ENCODE peak calls at places on chromosomes 16 and 17, in ten cellular contexts. One of them, this sample, is unnamed.

GRCh38 chr17:27158390-27158789 is 135.5 kb upstream of the WSB1 start:
- DNase-seq in CD8-positive, alpha-beta T cell: no peak
- DNase-seq in mucosa of gallbladder: no peak
- DNase-seq in GM13976: peak
- DNase-seq in stimulated activated CD8-positive, alpha-beta memory T cell treated with anti-CD3 and anti-CD28 coated beads, Interleukin-7, amount 100 ng/mL, for 1 hour: no peak
- DNase-seq in GM19239: no peak
- DNase-seq in hippocampal formation: no peak
- DNase-seq in body of pancreas: no peak
- DNase-seq in ACHN: no peak
- DNase-seq in foreskin fibroblast: no peak
- DNase-seq in this sample: peak

GRCh38 chr16:58461056-58461455 is 38.9 kb upstream of the NDRG4 start:
- DNase-seq in GM13976: no peak
- DNase-seq in hippocampal formation: no peak
- DNase-seq in GM19239: no peak
- DNase-seq in stimulated activated CD8-positive, alpha-beta memory T cell treated with anti-CD3 and anti-CD28 coated beads, Interleukin-7, amount 100 ng/mL, for 1 hour: no peak
- DNase-seq in mucosa of gallbladder: no peak
- DNase-seq in CD8-positive, alpha-beta T cell: no peak
- DNase-seq in foreskin fibroblast: no peak
- DNase-seq in ACHN: no peak
- DNase-seq in body of pancreas: no peak
- DNase-seq in this sample: no peak

GRCh38 chr17:40019140-40019991 is 4.1 kb downstream of the CSF3 start:
- DNase-seq in foreskin fibroblast: peak
- DNase-seq in body of pancreas: no peak
- DNase-seq in stimulated activated CD8-positive, alpha-beta memory T cell treated with anti-CD3 and anti-CD28 coated beads, Interleukin-7, amount 100 ng/mL, for 1 hour: no peak
- DNase-seq in hippocampal formation: no peak
- DNase-seq in GM13976: no peak
- DNase-seq in GM19239: no peak
- DNase-seq in mucosa of gallbladder: no peak
- DNase-seq in ACHN: no peak
- DNase-seq in CD8-positive, alpha-beta T cell: no peak
- DNase-seq in this sample: no peak

GRCh38 chr16:77780378-77780837 is 8.0 kb upstream of the VAT1L start:
- DNase-seq in stimulated activated CD8-positive, alpha-beta memory T cell treated with anti-CD3 and anti-CD28 coated beads, Interleukin-7, amount 100 ng/mL, for 1 hour: no peak
- DNase-seq in body of pancreas: no peak
- DNase-seq in mucosa of gallbladder: no peak
- DNase-seq in GM13976: no peak
- DNase-seq in hippocampal formation: no peak
- DNase-seq in foreskin fibroblast: peak
- DNase-seq in GM19239: no peak
- DNase-seq in ACHN: peak
- DNase-seq in CD8-positive, alpha-beta T cell: no peak
- DNase-seq in this sample: no peak

GRCh38 chr17:34012709-34013375 is 242.2 kb upstream of the CCL2 start:
- DNase-seq in hippocampal formation: no peak
- DNase-seq in foreskin fibroblast: no peak
- DNase-seq in GM19239: no peak
- DNase-seq in mucosa of gallbladder: no peak
- DNase-seq in stimulated activated CD8-positive, alpha-beta memory T cell treated with anti-CD3 and anti-CD28 coated beads, Interleukin-7, amount 100 ng/mL, for 1 hour: no peak
- DNase-seq in body of pancreas: no peak
- DNase-seq in ACHN: no peak
- DNase-seq in GM13976: no peak
- DNase-seq in CD8-positive, alpha-beta T cell: no peak
- DNase-seq in this sample: no peak

GRCh38 chr17:40242774-40243173 is 23.7 kb downstream of the WIPF2 start:
- DNase-seq in ACHN: no peak
- DNase-seq in body of pancreas: no peak
- DNase-seq in CD8-positive, alpha-beta T cell: no peak
- DNase-seq in mucosa of gallbladder: no peak
- DNase-seq in GM13976: no peak
- DNase-seq in stimulated activated CD8-positive, alpha-beta memory T cell treated with anti-CD3 and anti-CD28 coated beads, Interleukin-7, amount 100 ng/mL, for 1 hour: no peak
- DNase-seq in GM19239: no peak
- DNase-seq in hippocampal formation: no peak
- DNase-seq in foreskin fibroblast: no peak
- DNase-seq in this sample: no peak

GRCh38 chr16:64858076-64858475 is 263.8 kb downstream of the CDH11 start:
- DNase-seq in GM19239: no peak
- DNase-seq in stimulated activated CD8-positive, alpha-beta memory T cell treated with anti-CD3 and anti-CD28 coated beads, Interleukin-7, amount 100 ng/mL, for 1 hour: no peak
- DNase-seq in CD8-positive, alpha-beta T cell: no peak
- DNase-seq in hippocampal formation: no peak
- DNase-seq in foreskin fibroblast: peak
- DNase-seq in mucosa of gallbladder: no peak
- DNase-seq in GM13976: no peak
- DNase-seq in body of pancreas: no peak
- DNase-seq in ACHN: no peak
- DNase-seq in this sample: no peak

GRCh38 chr16:49128740-49129139 is 152.9 kb downstream of the CBLN1 start:
- DNase-seq in GM19239: no peak
- DNase-seq in mucosa of gallbladder: no peak
- DNase-seq in GM13976: no peak
- DNase-seq in hippocampal formation: no peak
- DNase-seq in body of pancreas: no peak
- DNase-seq in ACHN: no peak
- DNase-seq in stimulated activated CD8-positive, alpha-beta memory T cell treated with anti-CD3 and anti-CD28 coated beads, Interleukin-7, amount 100 ng/mL, for 1 hour: no peak
- DNase-seq in CD8-positive, alpha-beta T cell: no peak
- DNase-seq in foreskin fibroblast: no peak
- DNase-seq in this sample: no peak

GRCh38 chr17:68576811-68577551 is 24.2 kb downstream of the FAM20A start:
- DNase-seq in stimulated activated CD8-positive, alpha-beta memory T cell treated with anti-CD3 and anti-CD28 coated beads, Interleukin-7, amount 100 ng/mL, for 1 hour: no peak
- DNase-seq in CD8-positive, alpha-beta T cell: no peak
- DNase-seq in GM19239: no peak
- DNase-seq in mucosa of gallbladder: no peak
- DNase-seq in hippocampal formation: no peak
- DNase-seq in body of pancreas: peak
- DNase-seq in ACHN: no peak
- DNase-seq in GM13976: no peak
- DNase-seq in foreskin fibroblast: peak
- DNase-seq in this sample: no peak

GRCh38 chr17:33012522-33013033 is 20.9 kb downstream of the SPACA3 start:
- DNase-seq in body of pancreas: no peak
- DNase-seq in stimulated activated CD8-positive, alpha-beta memory T cell treated with anti-CD3 and anti-CD28 coated beads, Interleukin-7, amount 100 ng/mL, for 1 hour: no peak
- DNase-seq in GM19239: no peak
- DNase-seq in hippocampal formation: no peak
- DNase-seq in foreskin fibroblast: peak
- DNase-seq in ACHN: peak
- DNase-seq in GM13976: no peak
- DNase-seq in mucosa of gallbladder: peak
- DNase-seq in CD8-positive, alpha-beta T cell: no peak
- DNase-seq in this sample: no peak

GRCh38 chr16:72072514-72073342 is 9.7 kb downstream of the HPR start:
- DNase-seq in ACHN: no peak
- DNase-seq in CD8-positive, alpha-beta T cell: no peak
- DNase-seq in foreskin fibroblast: no peak
- DNase-seq in mucosa of gallbladder: peak
- DNase-seq in GM13976: no peak
- DNase-seq in GM19239: no peak
- DNase-seq in body of pancreas: peak
- DNase-seq in hippocampal formation: peak
- DNase-seq in stimulated activated CD8-positive, alpha-beta memory T cell treated with anti-CD3 and anti-CD28 coated beads, Interleukin-7, amount 100 ng/mL, for 1 hour: no peak
- DNase-seq in this sample: no peak

GRCh38 chr17:11144358-11145233 is 96.4 kb upstream of the SHISA6 start:
- DNase-seq in ACHN: peak
- DNase-seq in foreskin fibroblast: no peak
- DNase-seq in hippocampal formation: peak
- DNase-seq in GM13976: no peak
- DNase-seq in body of pancreas: peak
- DNase-seq in GM19239: no peak
- DNase-seq in mucosa of gallbladder: peak
- DNase-seq in stimulated activated CD8-positive, alpha-beta memory T cell treated with anti-CD3 and anti-CD28 coated beads, Interleukin-7, amount 100 ng/mL, for 1 hour: no peak
- DNase-seq in CD8-positive, alpha-beta T cell: no peak
- DNase-seq in this sample: no peak

GRCh38 chr17:50459081-50459676 is 9.5 kb downstream of the CHAD start:
- DNase-seq in ACHN: no peak
- DNase-seq in CD8-positive, alpha-beta T cell: no peak
- DNase-seq in mucosa of gallbladder: no peak
- DNase-seq in GM13976: no peak
- DNase-seq in hippocampal formation: no peak
- DNase-seq in stimulated activated CD8-positive, alpha-beta memory T cell treated with anti-CD3 and anti-CD28 coated beads, Interleukin-7, amount 100 ng/mL, for 1 hour: no peak
- DNase-seq in foreskin fibroblast: no peak
- DNase-seq in GM19239: no peak
- DNase-seq in body of pancreas: no peak
- DNase-seq in this sample: peak

GRCh38 chr17:38925263-38925995 is at the start of gene LASP1NB:
- DNase-seq in GM13976: no peak
- DNase-seq in mucosa of gallbladder: peak
- DNase-seq in body of pancreas: no peak
- DNase-seq in hippocampal formation: peak
- DNase-seq in CD8-positive, alpha-beta T cell: peak
- DNase-seq in GM19239: no peak
- DNase-seq in ACHN: no peak
- DNase-seq in foreskin fibroblast: peak
- DNase-seq in stimulated activated CD8-positive, alpha-beta memory T cell treated with anti-CD3 and anti-CD28 coated beads, Interleukin-7, amount 100 ng/mL, for 1 hour: no peak
- DNase-seq in this sample: no peak

GRCh38 chr16:67245674-67246080 is 1.6 kb downstream of the FHOD1 start:
- DNase-seq in foreskin fibroblast: no peak
- DNase-seq in CD8-positive, alpha-beta T cell: no peak
- DNase-seq in hippocampal formation: no peak
- DNase-seq in mucosa of gallbladder: no peak
- DNase-seq in stimulated activated CD8-positive, alpha-beta memory T cell treated with anti-CD3 and anti-CD28 coated beads, Interleukin-7, amount 100 ng/mL, for 1 hour: no peak
- DNase-seq in ACHN: no peak
- DNase-seq in GM13976: no peak
- DNase-seq in GM19239: no peak
- DNase-seq in body of pancreas: no peak
- DNase-seq in this sample: no peak

GRCh38 chr17:29136998-29137730 is 43.0 kb downstream of the MYO18A start:
- DNase-seq in CD8-positive, alpha-beta T cell: no peak
- DNase-seq in stimulated activated CD8-positive, alpha-beta memory T cell treated with anti-CD3 and anti-CD28 coated beads, Interleukin-7, amount 100 ng/mL, for 1 hour: no peak
- DNase-seq in hippocampal formation: no peak
- DNase-seq in mucosa of gallbladder: no peak
- DNase-seq in body of pancreas: no peak
- DNase-seq in GM19239: no peak
- DNase-seq in GM13976: no peak
- DNase-seq in ACHN: peak
- DNase-seq in foreskin fibroblast: no peak
- DNase-seq in this sample: no peak

GRCh38 chr17:64500923-64501765 is 4.3 kb upstream of the POLG2 start:
- DNase-seq in stimulated activated CD8-positive, alpha-beta memory T cell treated with anti-CD3 and anti-CD28 coated beads, Interleukin-7, amount 100 ng/mL, for 1 hour: no peak
- DNase-seq in hippocampal formation: no peak
- DNase-seq in GM19239: no peak
- DNase-seq in body of pancreas: no peak
- DNase-seq in ACHN: peak
- DNase-seq in mucosa of gallbladder: no peak
- DNase-seq in GM13976: no peak
- DNase-seq in foreskin fibroblast: no peak
- DNase-seq in CD8-positive, alpha-beta T cell: no peak
- DNase-seq in this sample: no peak

GRCh38 chr16:11063432-11064201 is 119.3 kb downstream of the CLEC16A start:
- DNase-seq in foreskin fibroblast: no peak
- DNase-seq in ACHN: no peak
- DNase-seq in GM19239: no peak
- DNase-seq in mucosa of gallbladder: no peak
- DNase-seq in CD8-positive, alpha-beta T cell: no peak
- DNase-seq in hippocampal formation: no peak
- DNase-seq in stimulated activated CD8-positive, alpha-beta memory T cell treated with anti-CD3 and anti-CD28 coated beads, Interleukin-7, amount 100 ng/mL, for 1 hour: no peak
- DNase-seq in body of pancreas: no peak
- DNase-seq in GM13976: no peak
- DNase-seq in this sample: no peak

GRCh38 chr17:1868090-1868489 is 38.3 kb downstream of the RPA1 start:
- DNase-seq in GM13976: no peak
- DNase-seq in body of pancreas: no peak
- DNase-seq in foreskin fibroblast: no peak
- DNase-seq in hippocampal formation: no peak
- DNase-seq in GM19239: no peak
- DNase-seq in mucosa of gallbladder: no peak
- DNase-seq in ACHN: no peak
- DNase-seq in stimulated activated CD8-positive, alpha-beta memory T cell treated with anti-CD3 and anti-CD28 coated beads, Interleukin-7, amount 100 ng/mL, for 1 hour: no peak
- DNase-seq in CD8-positive, alpha-beta T cell: no peak
- DNase-seq in this sample: no peak

GRCh38 chr17:50211249-50212120 is 10.1 kb upstream of the COL1A1 start:
- DNase-seq in GM13976: no peak
- DNase-seq in CD8-positive, alpha-beta T cell: no peak
- DNase-seq in foreskin fibroblast: no peak
- DNase-seq in GM19239: no peak
- DNase-seq in stimulated activated CD8-positive, alpha-beta memory T cell treated with anti-CD3 and anti-CD28 coated beads, Interleukin-7, amount 100 ng/mL, for 1 hour: no peak
- DNase-seq in mucosa of gallbladder: no peak
- DNase-seq in body of pancreas: no peak
- DNase-seq in hippocampal formation: no peak
- DNase-seq in ACHN: no peak
- DNase-seq in this sample: no peak

GRCh38 chr16:74811911-74812310 is 37.3 kb upstream of the FA2H start:
- DNase-seq in ACHN: no peak
- DNase-seq in mucosa of gallbladder: peak
- DNase-seq in CD8-positive, alpha-beta T cell: no peak
- DNase-seq in GM19239: no peak
- DNase-seq in GM13976: no peak
- DNase-seq in hippocampal formation: no peak
- DNase-seq in stimulated activated CD8-positive, alpha-beta memory T cell treated with anti-CD3 and anti-CD28 coated beads, Interleukin-7, amount 100 ng/mL, for 1 hour: no peak
- DNase-seq in body of pancreas: no peak
- DNase-seq in foreskin fibroblast: no peak
- DNase-seq in this sample: no peak

GRCh38 chr17:42507671-42508070 is 28.4 kb upstream of the NAGLU start:
- DNase-seq in CD8-positive, alpha-beta T cell: no peak
- DNase-seq in ACHN: no peak
- DNase-seq in stimulated activated CD8-positive, alpha-beta memory T cell treated with anti-CD3 and anti-CD28 coated beads, Interleukin-7, amount 100 ng/mL, for 1 hour: no peak
- DNase-seq in body of pancreas: no peak
- DNase-seq in GM13976: no peak
- DNase-seq in GM19239: no peak
- DNase-seq in hippocampal formation: no peak
- DNase-seq in foreskin fibroblast: no peak
- DNase-seq in mucosa of gallbladder: no peak
- DNase-seq in this sample: no peak

GRCh38 chr16:13866073-13866472 is 53.9 kb upstream of the ERCC4 start:
- DNase-seq in body of pancreas: peak
- DNase-seq in GM13976: peak
- DNase-seq in stimulated activated CD8-positive, alpha-beta memory T cell treated with anti-CD3 and anti-CD28 coated beads, Interleukin-7, amount 100 ng/mL, for 1 hour: no peak
- DNase-seq in ACHN: peak
- DNase-seq in hippocampal formation: no peak
- DNase-seq in mucosa of gallbladder: peak
- DNase-seq in GM19239: peak
- DNase-seq in foreskin fibroblast: peak
- DNase-seq in CD8-positive, alpha-beta T cell: peak
- DNase-seq in this sample: peak